ENCODE peak calls at places on chromosomes 16 and 17, in four cellular contexts. One of them, this sample, is unnamed.

GRCh38 chr17:59846391-59847165 is 46.2 kb downstream of the TUBD1 start:
- DNase-seq in mucosa of descending colon: no peak
- DNase-seq in BJ: no peak
- DNase-seq in fibroblast of lung: peak; percentile 86
- DNase-seq in this sample: no peak

GRCh38 chr16:11916524-11917285 is 949 bp upstream of the GSPT1 start:
- DNase-seq in mucosa of descending colon: peak; percentile 61
- DNase-seq in BJ: no peak
- DNase-seq in fibroblast of lung: peak; percentile 20
- DNase-seq in this sample: no peak

GRCh38 chr16:15765880-15766279 is 90.9 kb downstream of the MYH11 start:
- DNase-seq in mucosa of descending colon: no peak
- DNase-seq in BJ: no peak
- DNase-seq in fibroblast of lung: peak; percentile 42
- DNase-seq in this sample: peak; percentile 79

GRCh38 chr17:76940738-76941350 is 72.6 kb downstream of the MGAT5B start:
- DNase-seq in mucosa of descending colon: no peak
- DNase-seq in BJ: no peak
- DNase-seq in fibroblast of lung: no peak
- DNase-seq in this sample: peak; percentile 70

GRCh38 chr17:81513669-81514484 is 1.3 kb upstream of the ACTG1 start:
- DNase-seq in mucosa of descending colon: peak; percentile 81
- DNase-seq in BJ: no peak
- DNase-seq in fibroblast of lung: peak; percentile 72
- DNase-seq in this sample: peak; percentile 25

GRCh38 chr16:50464325-50465290 is 83.6 kb upstream of the NKD1 start:
- DNase-seq in mucosa of descending colon: no peak
- DNase-seq in BJ: no peak
- DNase-seq in fibroblast of lung: no peak
- DNase-seq in this sample: no peak

GRCh38 chr17:17036520-17036998 is 5.7 kb upstream of the MPRIP start:
- DNase-seq in mucosa of descending colon: no peak
- DNase-seq in BJ: no peak
- DNase-seq in fibroblast of lung: no peak
- DNase-seq in this sample: no peak

GRCh38 chr16:81553814-81554675 is 109.4 kb downstream of the CMIP start:
- DNase-seq in mucosa of descending colon: peak; percentile 17
- DNase-seq in BJ: no peak
- DNase-seq in fibroblast of lung: no peak
- DNase-seq in this sample: no peak

GRCh38 chr16:81695431-81695890 is 83.6 kb upstream of the PLCG2 start:
- DNase-seq in mucosa of descending colon: no peak
- DNase-seq in BJ: no peak
- DNase-seq in fibroblast of lung: no peak
- DNase-seq in this sample: no peak

GRCh38 chr16:1057252-1057932 is 15.2 kb upstream of the SSTR5 start:
- DNase-seq in mucosa of descending colon: peak; percentile 73
- DNase-seq in BJ: no peak
- DNase-seq in fibroblast of lung: no peak
- DNase-seq in this sample: peak; percentile 78

GRCh38 chr17:76791053-76791980 is 53.4 kb downstream of the MFSD11 start:
- DNase-seq in mucosa of descending colon: peak; percentile 46
- DNase-seq in BJ: peak; percentile 64
- DNase-seq in fibroblast of lung: peak; percentile 29
- DNase-seq in this sample: peak; percentile 50

GRCh38 chr16:85205747-85206471 is 93.6 kb upstream of the CIBAR2 start:
- DNase-seq in mucosa of descending colon: no peak
- DNase-seq in BJ: no peak
- DNase-seq in fibroblast of lung: peak; percentile 70
- DNase-seq in this sample: peak; percentile 67

GRCh38 chr17:3955373-3955978 is 8.8 kb downstream of the ATP2A3 start:
- DNase-seq in mucosa of descending colon: no peak
- DNase-seq in BJ: no peak
- DNase-seq in fibroblast of lung: no peak
- DNase-seq in this sample: no peak

GRCh38 chr17:31067699-31068184 is 27.0 kb upstream of the NF1 start:
- DNase-seq in mucosa of descending colon: no peak
- DNase-seq in BJ: peak; percentile 57
- DNase-seq in fibroblast of lung: peak; percentile 92
- DNase-seq in this sample: no peak

GRCh38 chr16:3935921-3936320 is 55.4 kb upstream of the CREBBP start:
- DNase-seq in mucosa of descending colon: no peak
- DNase-seq in BJ: no peak
- DNase-seq in fibroblast of lung: no peak
- DNase-seq in this sample: no peak

GRCh38 chr17:83083368-83084201 is 4.2 kb downstream of the METRNL start:
- DNase-seq in mucosa of descending colon: peak; percentile 66
- DNase-seq in BJ: peak; percentile 98
- DNase-seq in fibroblast of lung: peak; percentile 97
- DNase-seq in this sample: peak; percentile 49

GRCh38 chr16:56743840-56744239 is 13.9 kb downstream of the NUP93 start:
- DNase-seq in mucosa of descending colon: no peak
- DNase-seq in BJ: no peak
- DNase-seq in fibroblast of lung: peak; percentile 48
- DNase-seq in this sample: peak; percentile 56

GRCh38 chr17:66459811-66460270 is 157.4 kb downstream of the PRKCA start:
- DNase-seq in mucosa of descending colon: no peak
- DNase-seq in BJ: peak; percentile 88
- DNase-seq in fibroblast of lung: peak; percentile 100
- DNase-seq in this sample: no peak

GRCh38 chr17:15490634-15491261 is 23.3 kb upstream of the CDRT4 start:
- DNase-seq in mucosa of descending colon: peak; percentile 77
- DNase-seq in BJ: peak; percentile 40
- DNase-seq in fibroblast of lung: peak; percentile 56
- DNase-seq in this sample: peak; percentile 18

GRCh38 chr17:17347234-17347955 is 44.2 kb downstream of the NT5M start:
- DNase-seq in mucosa of descending colon: no peak
- DNase-seq in BJ: no peak
- DNase-seq in fibroblast of lung: no peak
- DNase-seq in this sample: no peak

GRCh38 chr17:8073627-8074485 is 13.7 kb downstream of the ALOX12B start:
- DNase-seq in mucosa of descending colon: peak; percentile 86
- DNase-seq in BJ: no peak
- DNase-seq in fibroblast of lung: peak; percentile 49
- DNase-seq in this sample: peak; percentile 74

GRCh38 chr17:45021607-45022287 is 29.7 kb downstream of the DCAKD start:
- DNase-seq in mucosa of descending colon: peak; percentile 82
- DNase-seq in BJ: no peak
- DNase-seq in fibroblast of lung: peak; percentile 71
- DNase-seq in this sample: peak; percentile 87

GRCh38 chr17:39235555-39236221 is 9.9 kb upstream of the STAC2 start:
- DNase-seq in mucosa of descending colon: no peak
- DNase-seq in BJ: no peak
- DNase-seq in fibroblast of lung: peak; percentile 53
- DNase-seq in this sample: peak; percentile 52

GRCh38 chr17:8163978-8164814 is 1.4 kb upstream of the VAMP2 start:
- DNase-seq in mucosa of descending colon: peak; percentile 84
- DNase-seq in BJ: no peak
- DNase-seq in fibroblast of lung: peak; percentile 59
- DNase-seq in this sample: no peak

GRCh38 chr17:61164517-61164916 is 235.1 kb upstream of the TBX2 start:
- DNase-seq in mucosa of descending colon: no peak
- DNase-seq in BJ: no peak
- DNase-seq in fibroblast of lung: no peak
- DNase-seq in this sample: no peak

GRCh38 chr17:32970281-32970680 is 21.4 kb upstream of the SPACA3 start:
- DNase-seq in mucosa of descending colon: no peak
- DNase-seq in BJ: peak; percentile 8
- DNase-seq in fibroblast of lung: no peak
- DNase-seq in this sample: no peak

GRCh38 chr17:3888343-3889171 is 4.3 kb downstream of the CAMKK1 start:
- DNase-seq in mucosa of descending colon: peak; percentile 85
- DNase-seq in BJ: peak; percentile 80
- DNase-seq in fibroblast of lung: peak; percentile 81
- DNase-seq in this sample: peak; percentile 81

GRCh38 chr16:55557186-55557585 is 9.3 kb upstream of the CAPNS2 start:
- DNase-seq in mucosa of descending colon: no peak
- DNase-seq in BJ: no peak
- DNase-seq in fibroblast of lung: no peak
- DNase-seq in this sample: no peak

GRCh38 chr16:78362736-78363135 is 263.3 kb downstream of the WWOX start:
- DNase-seq in mucosa of descending colon: no peak
- DNase-seq in BJ: no peak
- DNase-seq in fibroblast of lung: no peak
- DNase-seq in this sample: no peak

GRCh38 chr16:11805556-11805955 is 8.5 kb upstream of the ZC3H7A start:
- DNase-seq in mucosa of descending colon: no peak
- DNase-seq in BJ: no peak
- DNase-seq in fibroblast of lung: no peak
- DNase-seq in this sample: no peak

DNA sequence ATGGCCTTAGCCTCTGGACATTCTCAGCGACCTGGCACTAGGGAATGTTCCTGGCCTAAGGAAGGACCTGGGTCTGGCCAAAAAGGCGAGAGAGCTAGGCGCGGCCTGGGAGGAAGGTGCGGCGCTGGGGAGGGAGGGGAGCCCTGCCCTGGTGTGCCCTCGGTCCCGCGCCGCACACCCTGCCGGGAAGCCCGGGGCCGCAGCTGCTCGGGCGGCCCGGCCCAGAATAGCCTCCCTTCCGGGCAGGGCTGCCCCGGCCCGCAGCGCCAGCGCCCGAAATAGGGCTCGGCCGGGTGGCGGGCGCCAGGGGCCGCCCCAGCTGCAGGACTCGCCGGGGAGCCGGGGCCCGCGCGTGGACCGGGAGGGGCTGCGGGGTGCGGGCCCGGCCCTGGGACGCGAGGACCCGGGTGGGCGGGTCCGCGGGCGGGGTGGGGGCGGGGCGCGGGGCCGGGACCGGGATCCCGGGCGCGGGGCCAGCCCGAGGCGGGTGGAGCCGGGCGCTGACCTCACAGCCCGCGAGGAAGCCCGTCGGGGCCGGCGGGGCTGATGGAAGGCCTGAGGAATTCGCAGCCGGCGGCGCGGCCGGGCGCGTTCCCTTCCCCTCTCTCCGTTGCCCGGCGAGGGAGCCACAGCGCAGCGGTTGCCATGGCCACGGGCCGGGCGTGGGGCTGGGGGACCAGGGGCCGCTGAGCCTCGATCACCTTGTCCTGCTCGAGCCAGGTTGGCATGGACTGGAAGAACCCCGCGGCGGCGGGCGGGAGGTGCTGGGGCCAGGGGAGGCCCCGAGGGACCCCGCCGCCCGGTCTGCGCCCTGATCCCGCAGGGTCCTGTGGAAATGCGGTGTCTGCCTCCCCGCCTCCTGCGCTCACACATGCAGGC is 18.1 kb downstream of the SOCS3 start:
- DNase-seq in mucosa of descending colon: peak; percentile 85
- DNase-seq in BJ: no peak
- DNase-seq in fibroblast of lung: peak; percentile 86
- DNase-seq in this sample: peak; percentile 62
- TF ChIP-seq CTCF in mucosa of descending colon: no peak
- TF ChIP-seq CTCF in BJ: no peak
- TF ChIP-seq CTCF in fibroblast of lung: no peak
- TF ChIP-seq CTCF in this sample: no peak

GRCh38 chr16:67546091-67546501 is 16.2 kb upstream of the CTCF start:
- DNase-seq in mucosa of descending colon: no peak
- DNase-seq in BJ: no peak
- DNase-seq in fibroblast of lung: no peak
- DNase-seq in this sample: no peak

GRCh38 chr16:67545665-67546024 is 16.7 kb upstream of the CTCF start:
- DNase-seq in mucosa of descending colon: no peak
- DNase-seq in BJ: no peak
- DNase-seq in fibroblast of lung: no peak
- DNase-seq in this sample: no peak

GRCh38 chr16:67547423-67548264 is 14.7 kb upstream of the CTCF start:
- DNase-seq in mucosa of descending colon: peak; percentile 49
- DNase-seq in BJ: no peak
- DNase-seq in fibroblast of lung: no peak
- DNase-seq in this sample: no peak

GRCh38 chr16:67548265-67549126 is 13.8 kb upstream of the CTCF start:
- DNase-seq in mucosa of descending colon: no peak
- DNase-seq in BJ: no peak
- DNase-seq in fibroblast of lung: no peak
- DNase-seq in this sample: no peak

GRCh38 chr16:67546761-67547422 is 15.4 kb upstream of the CTCF start:
- DNase-seq in mucosa of descending colon: peak; percentile 90
- DNase-seq in BJ: no peak
- DNase-seq in fibroblast of lung: peak; percentile 66
- DNase-seq in this sample: peak; percentile 88
- H3K4me3 ChIP-seq in mucosa of descending colon: no peak overlapping the region
- H3K4me3 ChIP-seq in BJ: no peak overlapping the region
- H3K4me3 ChIP-seq in fibroblast of lung: no peak overlapping the region
- H3K4me3 ChIP-seq in this sample: no peak overlapping the region

DNA sequence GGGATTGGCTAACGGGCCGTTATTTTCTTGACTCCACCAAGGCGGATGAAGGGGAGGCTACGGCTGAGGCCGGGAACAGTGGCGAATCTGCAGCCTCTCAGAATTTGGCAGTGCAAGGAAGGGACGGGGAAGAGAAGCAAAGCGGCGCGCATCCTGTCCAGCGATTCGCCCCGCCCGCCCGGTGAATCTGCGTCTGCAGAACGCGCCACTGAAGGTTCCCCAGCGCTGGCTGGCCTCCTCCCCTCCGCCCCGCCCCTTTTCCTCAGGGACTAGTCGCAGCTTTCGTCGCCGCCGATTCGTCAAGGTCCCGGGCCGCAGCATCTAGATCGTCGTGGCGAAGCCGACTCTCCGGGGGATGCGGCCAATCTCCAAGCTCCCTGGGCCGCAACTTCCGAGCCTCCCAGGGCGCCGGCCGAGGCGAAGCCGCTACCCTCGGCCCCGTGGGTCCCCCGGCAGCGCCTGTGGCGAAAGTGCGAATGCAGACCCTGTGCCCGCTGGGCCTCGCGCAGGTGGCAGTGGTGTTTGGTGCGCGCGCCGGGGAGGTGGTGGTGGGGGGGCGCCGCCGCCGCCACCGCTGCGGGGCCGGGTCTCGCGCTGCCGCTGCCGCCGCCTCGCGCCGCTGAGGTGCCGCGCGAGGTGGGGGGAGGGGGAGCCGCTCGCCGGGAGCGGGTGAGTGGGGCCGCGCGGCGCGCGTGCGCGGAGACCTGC is at the start of gene SETD1A:
- DNase-seq in mucosa of descending colon: peak; percentile 95
- DNase-seq in BJ: no peak
- DNase-seq in fibroblast of lung: peak; percentile 98
- DNase-seq in this sample: peak; percentile 97
- TF ChIP-seq CTCF in mucosa of descending colon: no peak
- TF ChIP-seq CTCF in BJ: no peak
- TF ChIP-seq CTCF in fibroblast of lung: no peak
- TF ChIP-seq CTCF in this sample: no peak

DNA sequence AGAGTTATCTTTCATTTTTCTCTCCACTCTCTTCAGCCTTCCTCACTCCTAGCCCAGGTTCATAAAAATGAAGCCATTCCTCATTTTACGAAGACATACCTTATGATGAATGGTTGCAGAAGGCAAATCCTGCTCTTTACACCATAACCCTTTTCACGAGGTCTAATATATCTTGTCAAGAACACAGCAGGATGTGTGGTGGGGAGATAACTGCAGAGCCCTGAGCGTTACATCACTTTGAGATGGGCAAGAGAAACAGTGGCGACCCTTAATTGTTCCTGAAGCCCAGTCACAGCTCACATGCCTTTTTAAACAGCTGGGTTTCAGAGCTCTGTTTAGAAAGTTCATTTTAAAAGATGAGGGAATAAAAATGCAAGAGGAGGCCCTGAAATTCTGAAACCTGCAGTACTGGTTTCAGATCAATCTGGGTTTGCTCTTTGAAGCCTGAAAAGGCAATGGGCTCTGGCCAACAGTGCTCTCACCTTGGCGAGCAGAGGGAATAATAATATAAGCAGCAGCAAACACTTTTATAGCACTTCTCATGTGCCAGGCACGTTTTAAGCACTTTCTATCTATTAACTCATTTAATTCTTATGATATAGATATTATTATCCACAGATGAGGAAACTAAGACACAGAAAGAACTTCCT is 2.9 kb downstream of the FAM117A start:
- DNase-seq in mucosa of descending colon: no peak
- DNase-seq in BJ: no peak
- DNase-seq in fibroblast of lung: no peak
- DNase-seq in this sample: no peak
- H3K4me3 ChIP-seq in mucosa of descending colon: no peak overlapping the region
- H3K4me3 ChIP-seq in BJ: no peak overlapping the region
- H3K4me3 ChIP-seq in fibroblast of lung: no peak overlapping the region
- H3K4me3 ChIP-seq in this sample: no peak overlapping the region